ENCODE peak calls at places on chromosomes 13 and 19, in nine cellular contexts. One of them, this sample, is unnamed. For H3K4me1, the result is how much of the 10 kb centered on the place peaks cover.

GRCh38 chr19:38852231-38853044 is 2.7 kb upstream of the HNRNPL start:
- DNase-seq in lung: peak
- DNase-seq in PC-3: peak
- DNase-seq in HAP-1: peak
- DNase-seq in OCI-LY7: peak
- DNase-seq in left ventricle myocardium inferior: peak
- DNase-seq in uterus: peak
- DNase-seq in H9: peak
- DNase-seq in GM23248: peak
- DNase-seq in this sample: peak

GRCh38 chr13:72141845-72142470 is 275.0 kb upstream of the DACH1 start:
- DNase-seq in lung: no peak
- DNase-seq in PC-3: peak
- DNase-seq in HAP-1: peak
- DNase-seq in OCI-LY7: no peak
- DNase-seq in left ventricle myocardium inferior: no peak
- DNase-seq in uterus: no peak
- DNase-seq in H9: no peak
- DNase-seq in GM23248: no peak
- DNase-seq in this sample: no peak

GRCh38 chr13:36979361-36980040 is 19.6 kb downstream of the ALG5 start:
- DNase-seq in lung: no peak
- DNase-seq in PC-3: no peak
- DNase-seq in HAP-1: no peak
- DNase-seq in OCI-LY7: no peak
- DNase-seq in left ventricle myocardium inferior: no peak
- DNase-seq in uterus: no peak
- DNase-seq in H9: no peak
- DNase-seq in GM23248: peak
- DNase-seq in this sample: no peak

GRCh38 chr13:79051472-79051871 is 354.6 kb downstream of the RBM26 start:
- DNase-seq in lung: no peak
- DNase-seq in PC-3: no peak
- DNase-seq in HAP-1: no peak
- DNase-seq in OCI-LY7: no peak
- DNase-seq in left ventricle myocardium inferior: no peak
- DNase-seq in uterus: no peak
- DNase-seq in H9: no peak
- DNase-seq in GM23248: no peak
- DNase-seq in this sample: no peak

GRCh38 chr13:35840991-35841604 is 290.1 kb downstream of the DCLK1 start:
- DNase-seq in lung: no peak
- DNase-seq in PC-3: no peak
- DNase-seq in HAP-1: no peak
- DNase-seq in OCI-LY7: no peak
- DNase-seq in left ventricle myocardium inferior: no peak
- DNase-seq in uterus: peak
- DNase-seq in H9: no peak
- DNase-seq in GM23248: no peak
- DNase-seq in this sample: no peak

GRCh38 chr13:88908896-88909535 is 1237.8 kb downstream of the SLITRK5 start:
- DNase-seq in lung: no peak
- DNase-seq in PC-3: no peak
- DNase-seq in HAP-1: no peak
- DNase-seq in OCI-LY7: no peak
- DNase-seq in left ventricle myocardium inferior: no peak
- DNase-seq in uterus: no peak
- DNase-seq in H9: no peak
- DNase-seq in GM23248: no peak
- DNase-seq in this sample: no peak

GRCh38 chr19:53962887-53963435 is at the start of gene CACNG8:
- DNase-seq in lung: no peak
- DNase-seq in PC-3: no peak
- DNase-seq in HAP-1: no peak
- DNase-seq in OCI-LY7: no peak
- DNase-seq in left ventricle myocardium inferior: no peak
- DNase-seq in uterus: no peak
- DNase-seq in H9: no peak
- DNase-seq in GM23248: no peak
- DNase-seq in this sample: no peak

GRCh38 chr13:99151516-99151915 is 49.1 kb upstream of the UBAC2 start:
- DNase-seq in lung: no peak
- DNase-seq in PC-3: peak
- DNase-seq in HAP-1: no peak
- DNase-seq in OCI-LY7: no peak
- DNase-seq in left ventricle myocardium inferior: no peak
- DNase-seq in uterus: no peak
- DNase-seq in H9: no peak
- DNase-seq in GM23248: peak
- DNase-seq in this sample: no peak

GRCh38 chr13:80338781-80339577 is 1.9 kb downstream of the SPRY2 start:
- DNase-seq in lung: peak
- DNase-seq in PC-3: peak
- DNase-seq in HAP-1: peak
- DNase-seq in OCI-LY7: no peak
- DNase-seq in left ventricle myocardium inferior: peak
- DNase-seq in uterus: peak
- DNase-seq in H9: peak
- DNase-seq in GM23248: peak
- DNase-seq in this sample: peak

GRCh38 chr13:110166598-110166997 is 140.4 kb downstream of the COL4A1 start:
- DNase-seq in lung: no peak
- DNase-seq in PC-3: peak
- DNase-seq in HAP-1: no peak
- DNase-seq in OCI-LY7: no peak
- DNase-seq in left ventricle myocardium inferior: no peak
- DNase-seq in uterus: no peak
- DNase-seq in H9: peak
- DNase-seq in GM23248: no peak
- DNase-seq in this sample: no peak

GRCh38 chr19:22257381-22257780 is 28.9 kb upstream of the ZNF729 start:
- DNase-seq in lung: no peak
- DNase-seq in PC-3: peak
- DNase-seq in HAP-1: no peak
- DNase-seq in OCI-LY7: no peak
- DNase-seq in left ventricle myocardium inferior: no peak
- DNase-seq in uterus: no peak
- DNase-seq in H9: no peak
- DNase-seq in GM23248: no peak
- DNase-seq in this sample: no peak

GRCh38 chr13:110156186-110157065 is 150.5 kb downstream of the COL4A1 start:
- DNase-seq in lung: no peak
- DNase-seq in PC-3: no peak
- DNase-seq in HAP-1: no peak
- DNase-seq in OCI-LY7: no peak
- DNase-seq in left ventricle myocardium inferior: no peak
- DNase-seq in uterus: no peak
- DNase-seq in H9: no peak
- DNase-seq in GM23248: no peak
- DNase-seq in this sample: no peak

GRCh38 chr19:49361438-49362047 is 673 bp downstream of the TEAD2 start:
- DNase-seq in lung: peak
- DNase-seq in PC-3: peak
- DNase-seq in HAP-1: peak
- DNase-seq in OCI-LY7: peak
- DNase-seq in left ventricle myocardium inferior: peak
- DNase-seq in uterus: peak
- DNase-seq in H9: peak
- DNase-seq in GM23248: peak
- DNase-seq in this sample: peak

GRCh38 chr13:110726726-110727125 is 13.2 kb downstream of the ING1 start:
- DNase-seq in lung: no peak
- DNase-seq in PC-3: no peak
- DNase-seq in HAP-1: no peak
- DNase-seq in OCI-LY7: peak
- DNase-seq in left ventricle myocardium inferior: no peak
- DNase-seq in uterus: no peak
- DNase-seq in H9: no peak
- DNase-seq in GM23248: no peak
- DNase-seq in this sample: no peak

GRCh38 chr19:22545751-22546150 is 88.4 kb upstream of the ZNF492 start:
- DNase-seq in lung: no peak
- DNase-seq in PC-3: peak
- DNase-seq in HAP-1: peak
- DNase-seq in OCI-LY7: peak
- DNase-seq in left ventricle myocardium inferior: peak
- DNase-seq in uterus: peak
- DNase-seq in H9: no peak
- DNase-seq in GM23248: peak
- DNase-seq in this sample: peak

GRCh38 chr13:109883181-109884180 is 97.1 kb upstream of the IRS2 start:
- DNase-seq in lung: no peak
- DNase-seq in PC-3: no peak
- DNase-seq in HAP-1: no peak
- DNase-seq in OCI-LY7: no peak
- DNase-seq in left ventricle myocardium inferior: no peak
- DNase-seq in uterus: no peak
- DNase-seq in H9: no peak
- DNase-seq in GM23248: no peak
- DNase-seq in this sample: no peak

GRCh38 chr13:31927219-31927653 is 104.3 kb upstream of the FRY start:
- DNase-seq in lung: no peak
- DNase-seq in PC-3: no peak
- DNase-seq in HAP-1: no peak
- DNase-seq in OCI-LY7: no peak
- DNase-seq in left ventricle myocardium inferior: no peak
- DNase-seq in uterus: no peak
- DNase-seq in H9: no peak
- DNase-seq in GM23248: no peak
- DNase-seq in this sample: no peak

GRCh38 chr19:38644719-38645118 is 2.7 kb upstream of the ACTN4 start:
- DNase-seq in lung: no peak
- DNase-seq in PC-3: peak
- DNase-seq in HAP-1: no peak
- DNase-seq in OCI-LY7: no peak
- DNase-seq in left ventricle myocardium inferior: no peak
- DNase-seq in uterus: no peak
- DNase-seq in H9: peak
- DNase-seq in GM23248: no peak
- DNase-seq in this sample: no peak

GRCh38 chr19:45667620-45668341 is at the start of gene GIPR:
- DNase-seq in lung: peak
- DNase-seq in PC-3: peak
- DNase-seq in HAP-1: peak
- DNase-seq in OCI-LY7: peak
- DNase-seq in left ventricle myocardium inferior: peak
- DNase-seq in uterus: no peak
- DNase-seq in H9: peak
- DNase-seq in GM23248: peak
- DNase-seq in this sample: no peak

GRCh38 chr19:3184847-3185481 is 766 bp upstream of the NCLN start:
- DNase-seq in lung: peak
- DNase-seq in PC-3: no peak
- DNase-seq in HAP-1: peak
- DNase-seq in OCI-LY7: peak
- DNase-seq in left ventricle myocardium inferior: peak
- DNase-seq in uterus: peak
- DNase-seq in H9: no peak
- DNase-seq in GM23248: peak
- DNase-seq in this sample: no peak

GRCh38 chr19:6239871-6240676 is 39.7 kb downstream of the MLLT1 start:
- DNase-seq in lung: no peak
- DNase-seq in PC-3: no peak
- DNase-seq in HAP-1: no peak
- DNase-seq in OCI-LY7: no peak
- DNase-seq in left ventricle myocardium inferior: peak
- DNase-seq in uterus: no peak
- DNase-seq in H9: no peak
- DNase-seq in GM23248: no peak
- DNase-seq in this sample: no peak
- H3K4me1 ChIP-seq in lung: half or more
- H3K4me1 ChIP-seq in PC-3: under half
- H3K4me1 ChIP-seq in HAP-1: under half
- H3K4me1 ChIP-seq in OCI-LY7: under half
- H3K4me1 ChIP-seq in left ventricle myocardium inferior: half or more
- H3K4me1 ChIP-seq in uterus: under half
- H3K4me1 ChIP-seq in H9: under half
- H3K4me1 ChIP-seq in GM23248: under half
- H3K4me1 ChIP-seq in this sample: under half

GRCh38 chr19:35136231-35136630 is 1.4 kb upstream of the LGI4 start:
- DNase-seq in lung: no peak
- DNase-seq in PC-3: no peak
- DNase-seq in HAP-1: no peak
- DNase-seq in OCI-LY7: no peak
- DNase-seq in left ventricle myocardium inferior: no peak
- DNase-seq in uterus: no peak
- DNase-seq in H9: no peak
- DNase-seq in GM23248: no peak
- DNase-seq in this sample: no peak
- H3K4me1 ChIP-seq in lung: under half
- H3K4me1 ChIP-seq in PC-3: under half
- H3K4me1 ChIP-seq in HAP-1: under half
- H3K4me1 ChIP-seq in OCI-LY7: under half
- H3K4me1 ChIP-seq in left ventricle myocardium inferior: half or more
- H3K4me1 ChIP-seq in uterus: under half
- H3K4me1 ChIP-seq in H9: under half
- H3K4me1 ChIP-seq in GM23248: under half
- H3K4me1 ChIP-seq in this sample: under half

DNA sequence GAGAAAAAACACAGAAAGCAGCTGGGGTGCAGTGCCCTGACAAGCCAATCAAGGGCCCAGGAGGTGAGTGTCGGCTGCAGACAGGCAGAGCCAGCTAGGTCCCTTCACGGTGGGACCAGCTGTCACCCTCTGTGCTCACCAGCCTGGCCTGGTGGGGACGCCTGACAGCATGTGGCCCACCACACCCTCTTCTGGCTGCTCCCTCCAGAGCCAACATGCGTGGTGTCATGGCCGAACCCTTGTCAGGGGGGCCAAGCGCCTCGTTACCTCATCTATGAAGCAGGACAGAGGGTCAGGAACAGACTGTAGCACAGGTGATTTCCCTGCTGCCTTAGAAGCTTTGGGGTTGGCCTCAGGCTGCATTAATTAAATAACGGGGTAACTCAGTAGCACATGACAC is 40.0 kb upstream of the ISYNA1 start:
- DNase-seq in lung: no peak
- DNase-seq in PC-3: no peak
- DNase-seq in HAP-1: no peak
- DNase-seq in OCI-LY7: no peak
- DNase-seq in left ventricle myocardium inferior: no peak
- DNase-seq in uterus: no peak
- DNase-seq in H9: no peak
- DNase-seq in GM23248: no peak
- DNase-seq in this sample: no peak
- H3K4me1 ChIP-seq in lung: under half
- H3K4me1 ChIP-seq in PC-3: under half
- H3K4me1 ChIP-seq in HAP-1: under half
- H3K4me1 ChIP-seq in OCI-LY7: under half
- H3K4me1 ChIP-seq in left ventricle myocardium inferior: half or more
- H3K4me1 ChIP-seq in uterus: under half
- H3K4me1 ChIP-seq in H9: under half
- H3K4me1 ChIP-seq in GM23248: under half
- H3K4me1 ChIP-seq in this sample: under half

GRCh38 chr19:41578886-41579285 is 2.9 kb downstream of the CEACAM21 start:
- DNase-seq in lung: no peak
- DNase-seq in PC-3: no peak
- DNase-seq in HAP-1: no peak
- DNase-seq in OCI-LY7: no peak
- DNase-seq in left ventricle myocardium inferior: no peak
- DNase-seq in uterus: no peak
- DNase-seq in H9: no peak
- DNase-seq in GM23248: no peak
- DNase-seq in this sample: no peak
- H3K4me1 ChIP-seq in lung: under half
- H3K4me1 ChIP-seq in PC-3: under half
- H3K4me1 ChIP-seq in HAP-1: under half
- H3K4me1 ChIP-seq in OCI-LY7: under half
- H3K4me1 ChIP-seq in left ventricle myocardium inferior: under half
- H3K4me1 ChIP-seq in uterus: under half
- H3K4me1 ChIP-seq in H9: under half
- H3K4me1 ChIP-seq in GM23248: under half
- H3K4me1 ChIP-seq in this sample: under half

This sample was measured in ovary.